ENCODE peak calls at places on chromosomes 16 and 17, in six cellular contexts. J is GM12878, K is HCT116, G is K562, Z is H1, H is HepG2. E is an unnamed sample. For H4K20me1 and H3K27me3, the result is how much of the 10 kb centered on the place peaks cover.

GRCh38 chr16:21277927-21278706 is at the start of gene CRYM:
- DNase-seq in J (no peak), K (no peak), G (peak), Z (peak), H (peak), E (peak)

GRCh38 chr16:78385406-78385805 is 286.0 kb downstream of the WWOX start:
- DNase-seq in J (no peak), K (no peak), G (no peak), Z (no peak), H (no peak), E (no peak)

GRCh38 chr16:535446-536405 is 8.2 kb downstream of the CAPN15 start:
- DNase-seq in J (no peak), K (peak), G (peak), Z (no peak), H (no peak), E (no peak)

GRCh38 chr16:19645557-19645981 is 72.5 kb downstream of the KNOP1 start:
- DNase-seq in J (no peak), K (no peak), G (no peak), Z (no peak), H (no peak), E (no peak)

GRCh38 chr17:79984877-79985276 is 50.8 kb downstream of the TBC1D16 start:
- DNase-seq in J (no peak), K (no peak), G (no peak), Z (no peak), H (peak), E (no peak)

GRCh38 chr17:8649157-8650118 is 18.9 kb upstream of the MYH10 start:
- DNase-seq in J (no peak), K (no peak), G (no peak), Z (no peak), H (no peak), E (no peak)

GRCh38 chr17:11901901-11902300 is 95.4 kb downstream of the ZNF18 start:
- DNase-seq in J (no peak), K (no peak), G (no peak), Z (no peak), H (no peak), E (no peak)

GRCh38 chr17:17567631-17568030 is 23.9 kb downstream of the PEMT start:
- DNase-seq in J (no peak), K (no peak), G (no peak), Z (no peak), H (no peak), E (peak)

GRCh38 chr17:28481081-28481571 is 7.7 kb downstream of the SLC13A2 start:
- DNase-seq in J (no peak), K (no peak), G (no peak), Z (no peak), H (no peak), E (no peak)

GRCh38 chr17:4566785-4567184 is 6.4 kb upstream of the GGT6 start:
- DNase-seq in J (no peak), K (peak), G (peak), Z (no peak), H (peak), E (peak)

GRCh38 chr17:36149296-36149820 is 27.1 kb downstream of the TBC1D3B start:
- DNase-seq in J (no peak), K (no peak), G (no peak), Z (no peak), H (no peak), E (no peak)

GRCh38 chr17:75084039-75084660 is 3.6 kb upstream of the SLC16A5 start:
- DNase-seq in J (no peak), K (no peak), G (no peak), Z (no peak), H (peak), E (peak)

GRCh38 chr17:44279586-44280344 is 11.8 kb upstream of the SLC4A1 start:
- DNase-seq in J (peak), K (no peak), G (peak), Z (peak), H (peak), E (no peak)

GRCh38 chr17:13311301-13311700 is 290.4 kb downstream of the HS3ST3A1 start:
- DNase-seq in J (no peak), K (no peak), G (no peak), Z (no peak), H (no peak), E (no peak)

GRCh38 chr16:26981266-26981938 is 85.3 kb upstream of the C16orf82 start:
- DNase-seq in J (no peak), K (no peak), G (no peak), Z (no peak), H (no peak), E (no peak)

GRCh38 chr16:73197598-73197997 is 149.7 kb upstream of the ZFHX3 start:
- DNase-seq in J (no peak), K (no peak), G (no peak), Z (no peak), H (no peak), E (no peak)

GRCh38 chr16:919658-920631 is 50.8 kb downstream of the LMF1 start:
- DNase-seq in J (no peak), K (no peak), G (no peak), Z (no peak), H (no peak), E (no peak)

GRCh38 chr17:7238418-7239090 is 703 bp downstream of the PHF23 start:
- DNase-seq in J (no peak), K (no peak), G (peak), Z (no peak), H (no peak), E (no peak)

GRCh38 chr16:74936902-74937560 is 47.9 kb downstream of the WDR59 start:
- DNase-seq in J (peak), K (no peak), G (no peak), Z (no peak), H (no peak), E (no peak)

DNA sequence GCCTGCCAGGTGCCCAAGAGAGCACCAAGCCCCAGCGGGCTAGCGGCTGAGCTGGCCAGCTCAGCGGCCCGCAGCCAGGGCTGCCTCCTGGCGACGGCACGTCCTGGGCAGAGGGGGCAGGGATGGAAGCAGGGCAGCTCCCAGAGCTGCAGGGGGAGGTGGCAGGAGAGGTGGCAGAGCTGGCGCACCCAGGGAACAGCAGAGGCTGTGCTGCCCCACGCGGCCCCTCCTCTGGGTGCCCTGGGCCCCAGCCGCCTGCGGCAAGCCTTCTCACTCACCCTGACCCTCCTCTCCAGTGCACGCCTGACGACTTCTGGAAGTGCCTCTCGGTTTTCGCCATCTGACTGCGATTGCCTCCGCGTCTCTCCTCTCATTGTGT is 24.7 kb downstream of the GSE1 start:
- DNase-seq in J (no peak), K (no peak), G (no peak), Z (no peak), H (no peak), E (no peak)
- H4K20me1 ChIP-seq in J (under half), K (under half), G (half or more), Z (half or more), H (half or more), E (half or more)

DNA sequence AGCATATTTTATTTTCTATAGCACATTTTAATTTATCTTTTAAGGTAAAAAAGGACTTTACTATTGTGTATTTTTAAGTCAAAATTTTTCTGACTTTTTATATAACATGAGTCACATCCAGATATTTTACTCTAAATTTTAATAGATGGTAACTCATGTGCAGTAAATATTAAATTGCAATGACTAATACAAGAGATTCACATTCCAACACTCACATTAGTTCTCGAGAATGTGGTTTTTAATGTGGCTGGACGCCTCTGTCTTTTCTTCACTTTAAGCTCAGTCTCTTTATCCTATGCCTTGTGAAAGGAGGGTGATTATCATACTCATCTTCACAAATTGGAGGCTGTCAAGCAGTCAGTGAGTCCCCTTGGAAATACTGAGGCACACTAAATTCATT is 315.6 kb downstream of the HS3ST3B1 start:
- DNase-seq in J (no peak), K (no peak), G (no peak), Z (no peak), H (no peak), E (no peak)
- TF ChIP-seq YY1 in J (no peak), K (no peak), G (no peak), Z (no peak), H (no peak), E (no peak)

GRCh38 chr16:88750854-88751253 is 34.2 kb downstream of the PIEZO1 start:
- DNase-seq in J (no peak), K (no peak), G (no peak), Z (no peak), H (no peak), E (no peak)
- H3K27me3 ChIP-seq in J (under half), K (under half), G (under half), Z (under half), H (under half), E (under half)

DNA sequence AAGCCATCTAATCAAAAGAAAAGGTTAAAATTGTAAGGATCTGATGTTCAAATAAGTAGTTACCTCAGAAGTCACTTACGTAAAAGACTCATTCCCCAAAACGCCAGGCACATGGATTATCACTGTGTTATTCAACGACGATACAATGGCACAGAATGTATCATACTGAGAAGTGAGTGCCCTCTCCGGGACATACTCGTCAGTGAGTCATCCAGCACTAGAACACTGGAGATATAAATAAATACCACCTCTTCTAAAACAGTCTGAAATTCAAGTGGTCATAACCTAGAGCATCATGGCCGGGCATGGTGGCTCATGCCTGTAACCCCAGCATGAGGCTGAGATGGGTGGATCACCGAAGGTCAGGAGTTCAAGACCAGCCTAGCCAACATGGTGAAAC is 24.9 kb downstream of the USP31 start:
- DNase-seq in J (no peak), K (no peak), G (no peak), Z (no peak), H (no peak), E (no peak)
- H4K20me1 ChIP-seq in J (under half), K (under half), G (under half), Z (under half), H (under half), E (under half)

GRCh38 chr17:61495161-61495857 is 43.1 kb downstream of the TBX4 start:
- DNase-seq in J (no peak), K (peak), G (no peak), Z (no peak), H (no peak), E (no peak)
- TF ChIP-seq YY1 in J (no peak), K (no peak), G (no peak), Z (no peak), H (no peak), E (no peak)

E was measured in SK-N-SH.